ENCODE peak calls at places on chromosomes 13 and 19, in ten cellular contexts. R, L, X, K, I, G, V, U, F and Y are unnamed samples.

GRCh38 chr13:74132768-74133656 is 1.2 kb downstream of the KLF12 start:
- DNase-seq in G (peak; percentile 38), U (no peak), L (peak; percentile 33), X (peak; percentile 30), F (peak; percentile 38), V (peak; percentile 34), R (no peak), I (no peak), K (no peak), Y (no peak)

GRCh38 chr19:17103177-17103576 is 27.6 kb downstream of the MYO9B start:
- DNase-seq in F (peak; percentile 70), K (no peak), X (no peak), V (peak; percentile 75), G (peak; percentile 25), U (no peak), I (no peak), L (no peak), R (no peak), Y (no peak)

GRCh38 chr19:35264281-35265125 is 4.3 kb upstream of the USF2 start:
- DNase-seq in G (no peak), X (no peak), V (peak; percentile 19), F (peak; percentile 2), R (peak; percentile 14), K (no peak), U (no peak), L (no peak), I (no peak), Y (no peak)

GRCh38 chr13:114131581-114132418 is 623 bp downstream of the RASA3 start:
- DNase-seq in F (no peak), R (no peak), U (no peak), L (no peak), V (no peak), G (no peak), I (no peak), X (no peak), K (no peak), Y (no peak)

GRCh38 chr13:25192052-25192451 is 20.0 kb upstream of the AMER2 start:
- DNase-seq in K (no peak), X (no peak), R (no peak), U (no peak), L (no peak), G (no peak), F (no peak), I (no peak), V (no peak), Y (no peak)

GRCh38 chr19:29509456-29509855 is 16.3 kb upstream of the VSTM2B start:
- DNase-seq in R (no peak), I (no peak), V (no peak), U (no peak), K (no peak), F (no peak), X (no peak), L (no peak), G (no peak), Y (no peak)

GRCh38 chr19:29785955-29786589 is 25.7 kb upstream of the CCNE1 start:
- DNase-seq in F (peak; percentile 65), X (no peak), I (no peak), G (no peak), R (no peak), U (no peak), K (no peak), V (peak; percentile 68), L (no peak), Y (no peak)

GRCh38 chr19:4066176-4066606 is 508 bp downstream of the ZBTB7A start:
- DNase-seq in G (peak; percentile 33), I (no peak), L (no peak), U (no peak), F (no peak), R (no peak), V (no peak), X (peak; percentile 67), K (no peak), Y (no peak)

GRCh38 chr13:40789275-40790231 is at the start of gene SLC25A15:
- DNase-seq in F (peak; percentile 69), G (peak; percentile 86), V (peak; percentile 71), X (peak; percentile 85), R (peak; percentile 44), U (no peak), I (peak; percentile 49), L (peak; percentile 86), K (no peak), Y (no peak)

GRCh38 chr13:106036870-106037269 is 498.6 kb downstream of the EFNB2 start:
- DNase-seq in G (no peak), K (no peak), R (no peak), I (no peak), F (peak; percentile 24), L (no peak), V (peak; percentile 47), X (no peak), U (no peak), Y (no peak)
- TF ChIP-seq CTCF in G (no peak), K (no peak), R (no peak), I (no peak), F (no peak), L (no peak), V (peak; percentile 42), X (no peak), U (no peak), Y (no peak)

DNA sequence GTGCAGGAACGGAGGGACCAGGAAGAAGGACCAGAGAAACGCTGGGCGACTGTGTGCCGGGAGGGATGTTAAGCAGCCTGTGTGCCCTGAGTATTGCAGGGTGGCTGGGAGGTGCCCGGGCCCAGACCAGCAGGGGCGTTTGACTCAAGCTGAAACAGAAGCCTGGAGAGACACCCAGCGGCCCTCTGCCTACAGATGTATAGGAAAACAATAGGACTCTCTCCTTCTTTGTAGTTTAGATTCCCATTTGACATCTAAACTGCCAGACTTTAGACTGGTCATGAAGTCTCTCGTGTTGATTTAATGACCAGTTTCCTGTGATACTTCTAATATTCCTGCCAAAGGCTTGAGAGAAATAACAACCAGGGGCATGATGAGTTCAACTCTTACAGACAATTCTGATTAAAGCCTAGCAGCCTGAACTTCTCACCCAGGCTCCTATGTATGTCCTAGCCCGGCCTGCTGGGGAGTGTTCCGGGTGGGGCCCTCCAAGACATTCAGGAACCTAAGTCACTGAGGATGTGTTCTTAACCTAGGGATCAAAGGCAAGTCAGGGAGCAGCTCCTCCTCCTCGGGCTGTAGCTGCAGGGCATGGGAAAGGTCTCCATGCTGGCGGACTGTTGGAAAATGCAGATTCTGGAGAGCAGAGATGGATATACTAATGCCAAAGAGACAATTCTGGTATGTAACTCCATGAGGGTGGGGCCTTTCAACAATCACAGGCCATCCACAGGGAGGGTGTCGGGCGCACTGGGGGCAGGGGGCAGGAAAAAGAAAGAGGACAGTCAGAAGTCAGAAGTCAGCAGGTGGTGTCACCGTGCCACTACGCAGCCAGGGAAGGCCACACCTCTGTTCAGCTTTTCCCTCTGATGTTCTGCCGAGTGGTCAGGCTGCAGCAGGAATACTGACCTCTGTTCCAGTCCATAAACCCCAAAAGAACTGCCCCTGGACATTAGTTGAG is 131.9 kb downstream of the STARD13 start:
- DNase-seq in X (peak; percentile 26), U (no peak), I (no peak), G (no peak), V (no peak), R (no peak), F (no peak), K (peak; percentile 8), L (peak; percentile 61), Y (no peak)
- TF ChIP-seq CTCF in X (no peak), U (no peak), I (no peak), G (no peak), V (peak; percentile 13), R (no peak), F (no peak), K (no peak), L (no peak), Y (no peak)

GRCh38 chr13:46773556-46773955 is 23.4 kb downstream of the ESD start:
- DNase-seq in G (no peak), U (no peak), F (no peak), I (no peak), V (no peak), L (no peak), X (no peak), R (no peak), K (no peak), Y (no peak)
- TF ChIP-seq CTCF in G (no peak), U (no peak), F (no peak), I (no peak), V (no peak), L (no peak), X (no peak), R (no peak), K (no peak), Y (no peak)

GRCh38 chr19:38666662-38667448 is 19.4 kb downstream of the ACTN4 start:
- DNase-seq in I (no peak), K (peak; percentile 36), X (peak; percentile 49), L (peak; percentile 66), U (no peak), G (peak; percentile 60), R (peak; percentile 79), V (no peak), F (no peak), Y (no peak)
- TF ChIP-seq CTCF in I (no peak), K (no peak), X (no peak), L (no peak), U (no peak), G (no peak), R (no peak), V (no peak), F (no peak), Y (no peak)

DNA sequence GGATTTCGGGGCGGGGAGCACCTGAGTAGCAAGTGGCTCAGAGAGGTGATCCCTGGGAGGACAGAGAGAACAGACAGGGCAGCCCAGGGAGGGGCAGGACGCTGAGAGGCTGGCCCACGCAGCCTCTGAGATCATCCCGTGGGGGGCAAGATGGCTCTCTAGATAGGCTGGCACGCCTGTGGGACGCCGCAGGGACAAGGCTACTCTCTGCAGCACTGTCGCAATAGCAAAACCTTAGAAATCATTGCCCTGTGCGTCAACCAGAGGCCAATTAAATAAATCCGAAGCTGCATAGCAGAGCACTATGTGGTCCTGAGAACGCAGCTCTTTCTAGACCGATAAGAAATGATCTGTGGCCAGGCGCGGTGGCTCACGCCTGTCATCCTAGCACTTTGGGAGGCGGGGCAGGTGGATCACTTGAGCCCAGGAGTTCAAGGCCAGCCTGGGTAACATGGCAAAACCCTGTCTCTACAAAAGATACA is 5.1 kb downstream of the PEX11G start:
- DNase-seq in I (no peak), G (no peak), U (no peak), F (no peak), L (no peak), R (peak; percentile 58), V (no peak), K (no peak), X (no peak), Y (no peak)
- TF ChIP-seq CTCF in I (no peak), G (no peak), U (no peak), F (no peak), L (no peak), R (no peak), V (no peak), K (no peak), X (no peak), Y (no peak)